ENCODE peak calls at places on chromosomes 16 and 17, in ten cellular contexts. O is sigmoid colon, E is NCI-H146, P is left cardiac atrium, U is hypothalamus, T is fibroblast of mammary gland, A is uterus, F is LoVo, Z is stomach, N is tibial nerve. H is an unnamed sample.
A peak's percentile ranks its signal among the peaks of the same experiment; 100 is the strongest.

GRCh38 chr16:21950782-21951521 is 2.2 kb upstream of the UQCRC2 start:
- DNase-seq in Z (no peak), F (peak; percentile 39), P (no peak), N (no peak), E (no peak), T (peak; percentile 48), A (no peak), U (no peak), O (no peak), H (no peak)

GRCh38 chr17:42389135-42389417 is 834 bp upstream of the STAT3 start:
- DNase-seq in N (no peak), A (no peak), U (no peak), F (no peak), Z (no peak), P (no peak), O (no peak), T (no peak), E (no peak), H (no peak)

GRCh38 chr16:13895516-13895915 is 24.4 kb upstream of the ERCC4 start:
- DNase-seq in P (no peak), Z (no peak), F (no peak), U (no peak), T (no peak), N (no peak), E (no peak), O (no peak), A (no peak), H (no peak)

GRCh38 chr17:36918260-36918691 is 19.0 kb upstream of the LHX1 start:
- DNase-seq in T (peak; percentile 20), O (no peak), Z (no peak), A (no peak), U (no peak), E (no peak), P (no peak), F (no peak), N (no peak), H (no peak)

GRCh38 chr16:11089504-11090124 is 145.2 kb downstream of the CLEC16A start:
- DNase-seq in E (no peak), Z (peak; percentile 40), T (peak; percentile 63), P (no peak), F (no peak), O (peak; percentile 88), A (no peak), N (no peak), U (no peak), H (no peak)

GRCh38 chr17:44931376-44931775 is 16.1 kb upstream of the GFAP start:
- DNase-seq in Z (no peak), E (no peak), U (no peak), T (no peak), A (no peak), N (no peak), O (peak; percentile 28), F (no peak), P (no peak), H (no peak)

GRCh38 chr17:27513849-27514248 is 57.6 kb downstream of the KSR1 start:
- DNase-seq in T (no peak), F (no peak), U (peak; percentile 61), E (no peak), P (no peak), A (no peak), N (no peak), O (no peak), Z (no peak), H (no peak)

GRCh38 chr16:11034481-11034931 is 90.1 kb downstream of the CLEC16A start:
- DNase-seq in F (no peak), P (no peak), E (no peak), A (peak; percentile 39), U (no peak), Z (no peak), N (peak; percentile 29), O (no peak), T (peak; percentile 51), H (no peak)

GRCh38 chr16:8376430-8376829 is 213.9 kb downstream of the TMEM114 start:
- DNase-seq in T (no peak), P (no peak), O (no peak), E (no peak), Z (no peak), F (no peak), N (no peak), U (no peak), A (no peak), H (no peak)

GRCh38 chr17:4833941-4834501 is 881 bp downstream of the MINK1 start:
- DNase-seq in O (peak; percentile 68), T (peak; percentile 42), Z (no peak), N (no peak), P (no peak), F (no peak), A (no peak), E (peak; percentile 44), U (no peak), H (no peak)

GRCh38 chr17:70405492-70406220 is 236.3 kb downstream of the KCNJ2 start:
- DNase-seq in A (no peak), U (no peak), O (no peak), T (peak; percentile 96), Z (no peak), E (no peak), N (no peak), F (peak; percentile 27), P (no peak), H (no peak)